ENCODE peak calls at places on chromosomes 3 and 15, in eight cellular contexts. One of them, this sample, is unnamed.

GRCh38 chr3:126448141-126448892 is 27.4 kb downstream of the ZXDC start:
- DNase-seq in AG04449: no peak
- DNase-seq in dorsolateral prefrontal cortex: no peak
- DNase-seq in endothelial cell: no peak
- DNase-seq in GM12864: no peak
- DNase-seq in foreskin fibroblast: no peak
- DNase-seq in IMR-90: no peak
- DNase-seq in AG09319: no peak
- DNase-seq in this sample: no peak

GRCh38 chr3:127337001-127337400 is 49.2 kb upstream of the PRR20G start:
- DNase-seq in AG04449: no peak
- DNase-seq in dorsolateral prefrontal cortex: no peak
- DNase-seq in endothelial cell: no peak
- DNase-seq in GM12864: no peak
- DNase-seq in foreskin fibroblast: no peak
- DNase-seq in IMR-90: no peak
- DNase-seq in AG09319: no peak
- DNase-seq in this sample: no peak

GRCh38 chr15:98755138-98755537 is 106.8 kb downstream of the IGF1R start:
- DNase-seq in AG04449: no peak
- DNase-seq in dorsolateral prefrontal cortex: no peak
- DNase-seq in endothelial cell: no peak
- DNase-seq in GM12864: no peak
- DNase-seq in foreskin fibroblast: no peak
- DNase-seq in IMR-90: peak; percentile 29
- DNase-seq in AG09319: no peak
- DNase-seq in this sample: no peak

GRCh38 chr15:57557267-57557666 is 34.4 kb upstream of the MYZAP start:
- DNase-seq in AG04449: no peak
- DNase-seq in dorsolateral prefrontal cortex: no peak
- DNase-seq in endothelial cell: no peak
- DNase-seq in GM12864: no peak
- DNase-seq in foreskin fibroblast: no peak
- DNase-seq in IMR-90: no peak
- DNase-seq in AG09319: no peak
- DNase-seq in this sample: no peak

GRCh38 chr3:13598926-13599886 is 50.3 kb downstream of the FBLN2 start:
- DNase-seq in AG04449: no peak
- DNase-seq in dorsolateral prefrontal cortex: no peak
- DNase-seq in endothelial cell: no peak
- DNase-seq in GM12864: no peak
- DNase-seq in foreskin fibroblast: peak; percentile 61
- DNase-seq in IMR-90: peak; percentile 48
- DNase-seq in AG09319: no peak
- DNase-seq in this sample: no peak

GRCh38 chr3:193240850-193241706 is at the start of gene PLAAT1:
- DNase-seq in AG04449: no peak
- DNase-seq in dorsolateral prefrontal cortex: peak; percentile 26
- DNase-seq in endothelial cell: peak; percentile 72
- DNase-seq in GM12864: no peak
- DNase-seq in foreskin fibroblast: peak; percentile 36
- DNase-seq in IMR-90: peak; percentile 19
- DNase-seq in AG09319: no peak
- DNase-seq in this sample: peak; percentile 74

GRCh38 chr15:31175484-31175883 is 74.0 kb upstream of the TRPM1 start:
- DNase-seq in AG04449: no peak
- DNase-seq in dorsolateral prefrontal cortex: no peak
- DNase-seq in endothelial cell: no peak
- DNase-seq in GM12864: no peak
- DNase-seq in foreskin fibroblast: no peak
- DNase-seq in IMR-90: no peak
- DNase-seq in AG09319: no peak
- DNase-seq in this sample: peak; percentile 20

GRCh38 chr3:13371100-13372075 is 48.7 kb downstream of the NUP210 start:
- DNase-seq in AG04449: no peak
- DNase-seq in dorsolateral prefrontal cortex: peak; percentile 74
- DNase-seq in endothelial cell: no peak
- DNase-seq in GM12864: no peak
- DNase-seq in foreskin fibroblast: no peak
- DNase-seq in IMR-90: no peak
- DNase-seq in AG09319: no peak
- DNase-seq in this sample: no peak

GRCh38 chr15:76177491-76178040 is 117.8 kb downstream of the TMEM266 start:
- DNase-seq in AG04449: no peak
- DNase-seq in dorsolateral prefrontal cortex: no peak
- DNase-seq in endothelial cell: no peak
- DNase-seq in GM12864: no peak
- DNase-seq in foreskin fibroblast: peak; percentile 97
- DNase-seq in IMR-90: peak; percentile 17
- DNase-seq in AG09319: peak; percentile 48
- DNase-seq in this sample: no peak

GRCh38 chr3:134624537-134625287 is 26.1 kb downstream of the KY start:
- DNase-seq in AG04449: no peak
- DNase-seq in dorsolateral prefrontal cortex: no peak
- DNase-seq in endothelial cell: no peak
- DNase-seq in GM12864: no peak
- DNase-seq in foreskin fibroblast: no peak
- DNase-seq in IMR-90: no peak
- DNase-seq in AG09319: no peak
- DNase-seq in this sample: no peak

GRCh38 chr3:48832691-48833090 is 15.0 kb downstream of the PRKAR2A start:
- DNase-seq in AG04449: no peak
- DNase-seq in dorsolateral prefrontal cortex: no peak
- DNase-seq in endothelial cell: no peak
- DNase-seq in GM12864: no peak
- DNase-seq in foreskin fibroblast: peak; percentile 22
- DNase-seq in IMR-90: no peak
- DNase-seq in AG09319: no peak
- DNase-seq in this sample: no peak

GRCh38 chr3:62718515-62719320 is 156.5 kb downstream of the CADPS start:
- DNase-seq in AG04449: no peak
- DNase-seq in dorsolateral prefrontal cortex: peak; percentile 23
- DNase-seq in endothelial cell: no peak
- DNase-seq in GM12864: no peak
- DNase-seq in foreskin fibroblast: no peak
- DNase-seq in IMR-90: no peak
- DNase-seq in AG09319: no peak
- DNase-seq in this sample: no peak

GRCh38 chr3:13308406-13308805 is 111.7 kb downstream of the NUP210 start:
- DNase-seq in AG04449: no peak
- DNase-seq in dorsolateral prefrontal cortex: peak; percentile 18
- DNase-seq in endothelial cell: peak; percentile 71
- DNase-seq in GM12864: no peak
- DNase-seq in foreskin fibroblast: peak; percentile 20
- DNase-seq in IMR-90: peak; percentile 38
- DNase-seq in AG09319: no peak
- DNase-seq in this sample: peak; percentile 70

GRCh38 chr15:65414841-65415621 is 7.7 kb downstream of the IGDCC4 start:
- DNase-seq in AG04449: peak; percentile 28
- DNase-seq in dorsolateral prefrontal cortex: no peak
- DNase-seq in endothelial cell: peak; percentile 55
- DNase-seq in GM12864: no peak
- DNase-seq in foreskin fibroblast: peak; percentile 64
- DNase-seq in IMR-90: peak; percentile 76
- DNase-seq in AG09319: no peak
- DNase-seq in this sample: no peak
- TF ChIP-seq CTCF in AG04449: no peak
- TF ChIP-seq CTCF in dorsolateral prefrontal cortex: no peak
- TF ChIP-seq CTCF in endothelial cell: no peak
- TF ChIP-seq CTCF in GM12864: no peak
- TF ChIP-seq CTCF in foreskin fibroblast: no peak
- TF ChIP-seq CTCF in IMR-90: peak; percentile 14
- TF ChIP-seq CTCF in AG09319: peak; percentile 6
- TF ChIP-seq CTCF in this sample: no peak

GRCh38 chr15:87620393-87620792 is 636.1 kb downstream of the NTRK3 start:
- DNase-seq in AG04449: no peak
- DNase-seq in dorsolateral prefrontal cortex: no peak
- DNase-seq in endothelial cell: no peak
- DNase-seq in GM12864: no peak
- DNase-seq in foreskin fibroblast: no peak
- DNase-seq in IMR-90: no peak
- DNase-seq in AG09319: no peak
- DNase-seq in this sample: no peak

GRCh38 chr15:87628311-87628710 is 628.2 kb downstream of the NTRK3 start:
- DNase-seq in AG04449: no peak
- DNase-seq in dorsolateral prefrontal cortex: no peak
- DNase-seq in endothelial cell: no peak
- DNase-seq in GM12864: no peak
- DNase-seq in foreskin fibroblast: no peak
- DNase-seq in IMR-90: no peak
- DNase-seq in AG09319: no peak
- DNase-seq in this sample: no peak

GRCh38 chr15:87626835-87627234 is 629.7 kb downstream of the NTRK3 start:
- DNase-seq in AG04449: no peak
- DNase-seq in dorsolateral prefrontal cortex: no peak
- DNase-seq in endothelial cell: no peak
- DNase-seq in GM12864: no peak
- DNase-seq in foreskin fibroblast: no peak
- DNase-seq in IMR-90: no peak
- DNase-seq in AG09319: no peak
- DNase-seq in this sample: no peak

GRCh38 chr15:87619161-87619960 is 637.2 kb downstream of the NTRK3 start:
- DNase-seq in AG04449: peak; percentile 42
- DNase-seq in dorsolateral prefrontal cortex: no peak
- DNase-seq in endothelial cell: no peak
- DNase-seq in GM12864: no peak
- DNase-seq in foreskin fibroblast: peak; percentile 5
- DNase-seq in IMR-90: peak; percentile 44
- DNase-seq in AG09319: peak; percentile 18
- DNase-seq in this sample: no peak

DNA sequence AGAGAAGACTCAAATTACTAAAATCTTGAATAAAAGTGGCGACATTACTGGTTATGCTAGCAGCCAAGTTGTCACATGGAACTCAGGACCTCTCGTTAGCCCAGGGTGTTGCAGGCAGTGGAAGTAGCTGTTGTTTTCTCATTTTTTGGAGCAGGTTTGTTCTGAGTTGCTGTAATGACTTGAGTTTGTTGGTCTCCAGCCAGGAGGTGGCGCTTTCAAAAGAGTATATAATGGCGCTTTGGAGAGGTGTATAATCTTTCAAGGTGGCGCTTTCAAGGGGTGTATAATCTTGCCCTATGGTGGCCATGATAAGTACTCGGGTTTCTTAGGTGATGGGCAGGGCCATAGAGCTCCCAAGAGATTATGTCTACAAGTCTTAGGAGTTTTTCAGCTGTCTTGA is 632.7 kb downstream of the NTRK3 start:
- DNase-seq in AG04449: no peak
- DNase-seq in dorsolateral prefrontal cortex: no peak
- DNase-seq in endothelial cell: peak; percentile 22
- DNase-seq in GM12864: no peak
- DNase-seq in foreskin fibroblast: no peak
- DNase-seq in IMR-90: no peak
- DNase-seq in AG09319: no peak
- DNase-seq in this sample: no peak
- TF ChIP-seq CTCF in AG04449: no peak
- TF ChIP-seq CTCF in dorsolateral prefrontal cortex: no peak
- TF ChIP-seq CTCF in endothelial cell: peak; percentile 38
- TF ChIP-seq CTCF in GM12864: no peak
- TF ChIP-seq CTCF in foreskin fibroblast: no peak
- TF ChIP-seq CTCF in IMR-90: no peak
- TF ChIP-seq CTCF in AG09319: no peak
- TF ChIP-seq CTCF in this sample: no peak

DNA sequence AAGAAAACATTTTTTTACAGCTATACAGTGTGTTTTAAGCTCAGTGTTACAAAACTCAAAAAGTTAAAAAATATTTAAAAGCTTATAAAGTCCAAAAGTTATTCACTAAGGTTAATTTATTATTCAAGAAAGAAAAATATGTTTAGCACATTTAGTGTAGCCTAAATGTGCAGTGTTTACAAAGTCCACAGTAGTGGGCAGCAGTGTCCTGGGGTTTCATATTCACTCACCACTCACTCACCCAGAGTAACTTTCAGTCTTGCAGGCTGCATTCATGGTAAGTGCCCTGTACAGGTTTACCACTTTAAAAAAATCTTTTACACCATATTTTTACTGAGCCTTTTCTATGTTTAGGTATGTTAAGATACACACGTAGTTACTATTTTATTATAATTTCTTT is 300.2 kb upstream of the TRIM42 start:
- DNase-seq in AG04449: no peak
- DNase-seq in dorsolateral prefrontal cortex: no peak
- DNase-seq in endothelial cell: no peak
- DNase-seq in GM12864: no peak
- DNase-seq in foreskin fibroblast: no peak
- DNase-seq in IMR-90: no peak
- DNase-seq in AG09319: no peak
- DNase-seq in this sample: no peak
- TF ChIP-seq CTCF in AG04449: no peak
- TF ChIP-seq CTCF in dorsolateral prefrontal cortex: no peak
- TF ChIP-seq CTCF in endothelial cell: no peak
- TF ChIP-seq CTCF in GM12864: no peak
- TF ChIP-seq CTCF in foreskin fibroblast: no peak
- TF ChIP-seq CTCF in IMR-90: peak; percentile 3
- TF ChIP-seq CTCF in AG09319: no peak
- TF ChIP-seq CTCF in this sample: no peak

GRCh38 chr15:96323250-96324162 is 7.0 kb upstream of the NR2F2 start:
- DNase-seq in AG04449: no peak
- DNase-seq in dorsolateral prefrontal cortex: no peak
- DNase-seq in endothelial cell: no peak
- DNase-seq in GM12864: no peak
- DNase-seq in foreskin fibroblast: no peak
- DNase-seq in IMR-90: no peak
- DNase-seq in AG09319: no peak
- DNase-seq in this sample: peak; percentile 21

GRCh38 chr15:96322401-96323249 is 7.9 kb upstream of the NR2F2 start:
- DNase-seq in AG04449: no peak
- DNase-seq in dorsolateral prefrontal cortex: no peak
- DNase-seq in endothelial cell: no peak
- DNase-seq in GM12864: no peak
- DNase-seq in foreskin fibroblast: peak; percentile 54
- DNase-seq in IMR-90: no peak
- DNase-seq in AG09319: no peak
- DNase-seq in this sample: peak; percentile 23

GRCh38 chr15:96320703-96321421 is 9.6 kb upstream of the NR2F2 start:
- DNase-seq in AG04449: no peak
- DNase-seq in dorsolateral prefrontal cortex: no peak
- DNase-seq in endothelial cell: no peak
- DNase-seq in GM12864: no peak
- DNase-seq in foreskin fibroblast: peak; percentile 31
- DNase-seq in IMR-90: no peak
- DNase-seq in AG09319: no peak
- DNase-seq in this sample: no peak

GRCh38 chr15:96324192-96324895 is 6.2 kb upstream of the NR2F2 start:
- DNase-seq in AG04449: no peak
- DNase-seq in dorsolateral prefrontal cortex: no peak
- DNase-seq in endothelial cell: no peak
- DNase-seq in GM12864: no peak
- DNase-seq in foreskin fibroblast: peak; percentile 55
- DNase-seq in IMR-90: peak; percentile 54
- DNase-seq in AG09319: no peak
- DNase-seq in this sample: no peak

GRCh38 chr15:96321422-96322391 is 8.8 kb upstream of the NR2F2 start:
- DNase-seq in AG04449: no peak
- DNase-seq in dorsolateral prefrontal cortex: no peak
- DNase-seq in endothelial cell: no peak
- DNase-seq in GM12864: no peak
- DNase-seq in foreskin fibroblast: peak; percentile 70
- DNase-seq in IMR-90: peak; percentile 11
- DNase-seq in AG09319: no peak
- DNase-seq in this sample: no peak
- TF ChIP-seq CTCF in AG04449: peak; percentile 10
- TF ChIP-seq CTCF in dorsolateral prefrontal cortex: no peak
- TF ChIP-seq CTCF in endothelial cell: no peak
- TF ChIP-seq CTCF in GM12864: no peak
- TF ChIP-seq CTCF in foreskin fibroblast: no peak
- TF ChIP-seq CTCF in IMR-90: no peak
- TF ChIP-seq CTCF in AG09319: no peak
- TF ChIP-seq CTCF in this sample: no peak

GRCh38 chr15:25437751-25438600 is 848 bp downstream of the UBE3A start:
- DNase-seq in AG04449: no peak
- DNase-seq in dorsolateral prefrontal cortex: peak; percentile 39
- DNase-seq in endothelial cell: peak; percentile 64
- DNase-seq in GM12864: no peak
- DNase-seq in foreskin fibroblast: peak; percentile 81
- DNase-seq in IMR-90: peak; percentile 40
- DNase-seq in AG09319: no peak
- DNase-seq in this sample: peak; percentile 74
- TF ChIP-seq CTCF in AG04449: peak; percentile 35
- TF ChIP-seq CTCF in dorsolateral prefrontal cortex: peak; percentile 26
- TF ChIP-seq CTCF in endothelial cell: no peak
- TF ChIP-seq CTCF in GM12864: peak; percentile 45
- TF ChIP-seq CTCF in foreskin fibroblast: no peak
- TF ChIP-seq CTCF in IMR-90: peak; percentile 50
- TF ChIP-seq CTCF in AG09319: peak; percentile 30
- TF ChIP-seq CTCF in this sample: peak; percentile 86

This sample was measured in GM13976.